ENCODE peak calls at places on chromosome 18, in four cellular contexts. J is psoas muscle, F is stomach, Y is transverse colon. V is an unnamed sample.

GRCh38 chr18:55585586-55586521 is 2.1 kb downstream of the TCF4 start:
- DNase-seq in F (no peak), Y (no peak), J (no peak), V (no peak)

GRCh38 chr18:75010260-75010659 is 198.7 kb downstream of the PTGR3 start:
- DNase-seq in F (no peak), Y (no peak), J (no peak), V (no peak)

GRCh38 chr18:2917255-2918047 is 70.6 kb downstream of the EMILIN2 start:
- DNase-seq in F (no peak), Y (no peak), J (no peak), V (no peak)

GRCh38 chr18:79394438-79395307 is 1.1 kb upstream of the NFATC1 start:
- DNase-seq in J (no peak), F (no peak), Y (no peak), V (no peak)

GRCh38 chr18:6731197-6731596 is 1.7 kb downstream of the ARHGAP28 start:
- DNase-seq in J (no peak), F (no peak), Y (no peak), V (no peak)

GRCh38 chr18:55910328-55910727 is 322.3 kb upstream of the TCF4 start:
- DNase-seq in J (no peak), F (no peak), Y (no peak), V (no peak)

GRCh38 chr18:8705280-8705940 is at the start of gene MTCL1:
- DNase-seq in J (no peak), F (peak; percentile 34), Y (no peak), V (no peak)

GRCh38 chr18:50654658-50655550 is 95.0 kb downstream of the MAPK4 start:
- DNase-seq in F (no peak), Y (no peak), J (no peak), V (peak; percentile 95)

GRCh38 chr18:50961974-50962373 is 5.9 kb upstream of the ELAC1 start:
- DNase-seq in F (no peak), Y (no peak), J (no peak), V (no peak)

GRCh38 chr18:61556862-61557261 is 223.6 kb downstream of the CDH20 start:
- DNase-seq in Y (no peak), F (no peak), J (no peak), V (no peak)

GRCh38 chr18:907880-908512 is 3.3 kb downstream of the ADCYAP1 start:
- DNase-seq in J (no peak), Y (no peak), F (no peak), V (no peak)

GRCh38 chr18:3151379-3152264 is 68.1 kb downstream of the MYOM1 start:
- DNase-seq in Y (no peak), J (no peak), F (no peak), V (no peak)

GRCh38 chr18:33212363-33212762 is 228.2 kb downstream of the CCDC178 start:
- DNase-seq in Y (no peak), J (no peak), F (no peak), V (no peak)

GRCh38 chr18:69399253-69399652 is 1.4 kb upstream of the DOK6 start:
- DNase-seq in J (no peak), F (no peak), Y (no peak), V (no peak)

GRCh38 chr18:77935342-77935741 is 685.7 kb downstream of the GALR1 start:
- DNase-seq in J (no peak), Y (no peak), F (no peak), V (no peak)

GRCh38 chr18:55338955-55339662 is 248.9 kb downstream of the TCF4 start:
- DNase-seq in Y (no peak), F (no peak), J (no peak), V (no peak)

GRCh38 chr18:74524097-74524496 is 10.2 kb upstream of the CNDP1 start:
- DNase-seq in Y (peak; percentile 42), J (no peak), F (peak; percentile 24), V (no peak)

GRCh38 chr18:41121116-41121826 is 833.8 kb upstream of the PIK3C3 start:
- DNase-seq in F (no peak), Y (no peak), J (no peak), V (no peak)

GRCh38 chr18:10715791-10716190 is 190.0 kb downstream of the NAPG start:
- DNase-seq in F (no peak), J (no peak), Y (no peak), V (no peak)

GRCh38 chr18:22056962-22057361 is 112.4 kb upstream of the GATA6 start:
- DNase-seq in Y (no peak), J (no peak), F (no peak), V (no peak)

GRCh38 chr18:906416-907170 is 1.9 kb downstream of the ADCYAP1 start:
- DNase-seq in Y (no peak), J (no peak), F (no peak), V (no peak)

GRCh38 chr18:21894619-21895367 is 154.2 kb downstream of the MIB1 start:
- DNase-seq in Y (no peak), F (no peak), J (no peak), V (no peak)

GRCh38 chr18:61335737-61336555 is 2.7 kb downstream of the CDH20 start:
- DNase-seq in F (no peak), Y (no peak), J (no peak), V (no peak)

GRCh38 chr18:66601649-66602048 is 2.2 kb downstream of the CDH19 start:
- DNase-seq in J (no peak), F (no peak), Y (no peak), V (no peak)

GRCh38 chr18:23643815-23644214 is 18.9 kb downstream of the ANKRD29 start:
- DNase-seq in Y (no peak), F (no peak), J (no peak), V (no peak)

GRCh38 chr18:23282437-23282781 is 147.1 kb downstream of the CABLES1 start:
- DNase-seq in J (no peak), F (no peak), Y (no peak), V (no peak)

GRCh38 chr18:52582516-52582915 is 242.5 kb downstream of the DCC start:
- DNase-seq in Y (no peak), J (no peak), F (no peak), V (no peak)

GRCh38 chr18:74163019-74163656 is 14.8 kb downstream of the TIMM21 start:
- DNase-seq in J (no peak), F (no peak), Y (no peak), V (no peak)

GRCh38 chr18:12639990-12640880 is 17.7 kb downstream of the SPIRE1 start:
- DNase-seq in J (no peak), Y (no peak), F (no peak), V (no peak)
- H3K27ac ChIP-seq in J (peak overlapping the region; percentile 53), Y (no peak overlapping the region), F (no peak overlapping the region), V (no peak overlapping the region)

DNA sequence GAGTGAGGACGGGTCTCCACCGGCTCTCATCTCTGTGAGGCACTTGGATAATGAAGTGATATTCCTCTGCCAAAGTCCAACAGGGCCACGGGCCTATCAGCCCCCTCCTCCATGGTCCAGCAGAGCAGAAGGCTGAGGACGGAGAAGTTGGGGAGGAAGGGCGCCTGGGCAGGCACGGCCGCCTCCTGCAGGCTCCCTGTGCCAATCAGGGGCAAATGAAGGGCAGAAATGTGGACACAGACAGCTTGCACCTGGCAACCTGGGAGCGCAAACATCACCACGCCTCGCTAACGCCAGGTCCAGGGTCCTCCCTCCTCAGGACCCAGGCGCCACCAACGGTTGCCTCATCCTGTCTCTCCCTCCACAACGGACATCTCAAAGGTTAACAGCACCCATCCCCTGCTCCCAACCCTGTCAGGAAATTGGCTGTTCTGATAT is 24.3 kb downstream of the SMAD7 start:
- DNase-seq in J (no peak), F (peak; percentile 58), Y (peak; percentile 80), V (no peak)
- TF ChIP-seq CTCF in J (no peak), F (no peak), Y (no peak), V (no peak)

DNA sequence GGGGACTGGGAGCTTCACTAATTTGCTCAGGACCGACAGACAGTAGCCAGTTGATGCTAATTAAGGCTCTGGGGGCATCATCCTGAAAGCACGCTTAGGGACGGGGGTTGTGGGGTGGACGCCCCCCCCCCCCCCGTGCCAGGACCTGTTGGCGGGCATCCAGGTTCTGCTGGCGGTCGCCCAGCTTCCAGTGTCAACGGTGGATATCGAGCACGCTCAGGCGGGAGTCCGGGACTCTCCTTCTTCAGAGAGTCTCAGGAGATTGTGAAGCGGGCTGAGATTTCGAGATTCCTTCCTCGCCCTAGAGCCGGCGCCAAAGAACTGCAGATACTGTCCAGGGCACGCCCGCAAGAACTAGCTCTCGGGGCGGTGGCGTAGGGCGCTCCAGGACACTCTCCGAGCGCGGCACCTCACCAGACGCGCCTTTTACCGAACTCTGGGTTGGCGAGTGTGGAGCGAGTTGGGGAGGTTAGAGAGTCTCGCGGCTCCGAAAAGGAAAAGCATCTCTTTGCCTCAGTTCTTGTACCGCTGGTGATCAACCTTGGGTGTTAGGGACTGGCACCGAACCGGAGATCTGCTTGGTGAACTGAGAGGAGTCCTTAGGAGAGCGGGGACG is 5.6 kb downstream of the RAX start:
- DNase-seq in F (no peak), Y (no peak), J (no peak), V (no peak)
- H3K27me3 ChIP-seq in F (peaks cover 100% of the 10 kb centered on the region), Y (peaks cover 100% of the 10 kb centered on the region), J (peaks cover 50% of the 10 kb centered on the region), V (peaks cover 97% of the 10 kb centered on the region)

DNA sequence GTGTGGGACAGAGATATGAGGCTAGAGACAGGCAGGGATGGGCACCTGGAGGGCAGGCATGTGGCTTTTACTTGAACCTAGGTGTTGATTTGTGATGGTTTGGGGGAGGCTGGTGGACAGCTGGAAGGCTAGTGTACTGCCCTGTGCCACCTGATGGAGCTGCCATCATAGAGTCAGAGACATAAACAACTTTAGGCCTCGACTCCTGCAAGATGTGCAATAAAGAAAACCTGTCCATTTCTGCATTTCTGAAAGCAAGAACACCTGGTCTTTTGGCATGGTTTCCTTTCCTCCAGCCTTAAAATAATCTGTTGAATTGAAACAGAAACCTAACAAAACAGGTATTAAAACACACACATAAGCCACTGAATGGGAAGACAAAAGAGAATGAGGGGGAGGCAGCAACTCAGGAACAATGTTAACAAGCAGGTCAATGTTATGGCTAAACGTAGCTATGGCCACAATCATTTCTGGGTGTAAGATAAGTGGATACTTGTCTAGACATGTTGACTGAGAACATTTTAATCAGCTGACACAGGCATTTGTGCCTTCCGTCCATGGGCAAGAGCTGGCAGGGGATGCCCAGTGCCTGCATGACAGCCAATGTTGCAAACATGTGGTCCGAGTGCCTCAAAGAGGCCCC is 87.8 kb downstream of the KCTD1 start:
- DNase-seq in J (no peak), Y (no peak), F (peak; percentile 37), V (no peak)
- H3K27ac ChIP-seq in J (no peak overlapping the region), Y (no peak overlapping the region), F (no peak overlapping the region), V (no peak overlapping the region)

DNA sequence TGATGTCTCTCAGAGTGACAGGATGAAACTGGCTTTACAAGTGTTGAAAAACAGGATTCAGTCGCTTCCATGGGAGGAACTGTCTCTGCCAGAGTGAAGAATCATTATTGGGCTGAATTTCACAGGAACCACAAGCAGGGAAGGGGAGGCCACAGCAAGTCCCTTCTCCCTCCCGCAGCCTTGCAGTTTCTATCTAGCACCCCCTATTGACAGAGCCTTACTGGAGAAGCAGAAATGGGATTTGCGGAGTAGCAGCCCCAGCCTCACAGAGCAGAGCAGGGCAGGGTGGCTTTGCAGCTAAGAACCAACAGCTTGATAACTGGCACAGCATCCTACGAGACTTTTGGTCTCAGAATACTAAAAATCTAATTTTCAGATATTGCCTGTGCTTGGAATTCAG is 33.3 kb upstream of the RMP24 start:
- DNase-seq in F (no peak), Y (no peak), J (no peak), V (no peak)
- TF ChIP-seq CTCF in F (no peak), Y (no peak), J (no peak), V (peak; percentile 9)

DNA sequence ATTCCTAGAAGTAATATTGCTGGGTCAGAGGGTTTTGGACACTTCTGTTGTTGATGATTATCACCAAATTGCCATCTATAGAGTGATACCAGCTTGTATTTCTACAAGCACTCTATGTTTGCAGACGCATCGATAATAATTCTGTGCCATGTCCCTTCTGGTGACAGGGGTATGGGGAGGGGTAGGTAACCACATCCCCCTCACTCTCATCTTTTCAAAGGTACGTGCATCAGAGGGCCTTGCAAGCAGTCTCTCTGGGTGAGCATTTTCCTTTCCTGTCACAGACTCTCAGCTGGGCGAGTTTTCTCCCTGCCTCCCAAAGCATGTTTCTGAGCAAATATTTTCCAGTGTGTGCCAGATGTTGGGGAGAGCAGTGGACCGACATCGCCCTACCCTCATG is 98.0 kb downstream of the SMAD7 start:
- DNase-seq in Y (no peak), F (no peak), J (no peak), V (no peak)
- H3K27me3 ChIP-seq in Y (no peaks in the 10 kb centered on the region), F (no peaks in the 10 kb centered on the region), J (no peaks in the 10 kb centered on the region), V (no peaks in the 10 kb centered on the region)

V was measured in dorsolateral prefrontal cortex.